ENCODE peak calls at places on chromosomes 16 and 17, in nine cellular contexts. One of them, this sample, is unnamed.
A peak's percentile ranks its signal among the peaks of the same experiment; 100 is the strongest.

GRCh38 chr17:61805399-61805798 is 57.9 kb downstream of the BRIP1 start:
- DNase-seq in endothelial cell: no peak
- DNase-seq in Panc1: no peak
- DNase-seq in progenitor cell of endocrine pancreas: no peak
- DNase-seq in GM23338: no peak
- DNase-seq in sigmoid colon: no peak
- DNase-seq in cardiac muscle cell: peak; percentile 28
- DNase-seq in colonic mucosa: no peak
- DNase-seq in GM20000: no peak
- DNase-seq in this sample: no peak

GRCh38 chr17:2337152-2337810 is at the start of gene SGSM2:
- DNase-seq in endothelial cell: peak; percentile 64
- DNase-seq in Panc1: no peak
- DNase-seq in progenitor cell of endocrine pancreas: peak; percentile 69
- DNase-seq in GM23338: peak; percentile 51
- DNase-seq in sigmoid colon: peak; percentile 85
- DNase-seq in cardiac muscle cell: peak; percentile 63
- DNase-seq in colonic mucosa: peak; percentile 60
- DNase-seq in GM20000: peak; percentile 95
- DNase-seq in this sample: peak; percentile 50

GRCh38 chr17:60077672-60078519 is 825 bp downstream of the HEATR6 start:
- DNase-seq in endothelial cell: no peak
- DNase-seq in Panc1: no peak
- DNase-seq in progenitor cell of endocrine pancreas: no peak
- DNase-seq in GM23338: no peak
- DNase-seq in sigmoid colon: no peak
- DNase-seq in cardiac muscle cell: peak; percentile 51
- DNase-seq in colonic mucosa: no peak
- DNase-seq in GM20000: peak; percentile 39
- DNase-seq in this sample: no peak

GRCh38 chr16:61829631-61830030 is 206.6 kb downstream of the CDH8 start:
- DNase-seq in endothelial cell: no peak
- DNase-seq in Panc1: no peak
- DNase-seq in progenitor cell of endocrine pancreas: no peak
- DNase-seq in GM23338: no peak
- DNase-seq in sigmoid colon: no peak
- DNase-seq in cardiac muscle cell: no peak
- DNase-seq in colonic mucosa: no peak
- DNase-seq in GM20000: no peak
- DNase-seq in this sample: no peak

GRCh38 chr16:60642956-60643355 is 1393.3 kb downstream of the CDH8 start:
- DNase-seq in endothelial cell: no peak
- DNase-seq in Panc1: no peak
- DNase-seq in progenitor cell of endocrine pancreas: no peak
- DNase-seq in GM23338: no peak
- DNase-seq in sigmoid colon: no peak
- DNase-seq in cardiac muscle cell: no peak
- DNase-seq in colonic mucosa: no peak
- DNase-seq in GM20000: no peak
- DNase-seq in this sample: no peak

GRCh38 chr17:73591278-73592078 is 52.8 kb downstream of the SDK2 start:
- DNase-seq in endothelial cell: no peak
- DNase-seq in Panc1: no peak
- DNase-seq in progenitor cell of endocrine pancreas: no peak
- DNase-seq in GM23338: no peak
- DNase-seq in sigmoid colon: no peak
- DNase-seq in cardiac muscle cell: no peak
- DNase-seq in colonic mucosa: no peak
- DNase-seq in GM20000: peak; percentile 56
- DNase-seq in this sample: no peak

GRCh38 chr17:69512946-69513345 is 98.4 kb downstream of the MAP2K6 start:
- DNase-seq in endothelial cell: no peak
- DNase-seq in Panc1: no peak
- DNase-seq in progenitor cell of endocrine pancreas: no peak
- DNase-seq in GM23338: no peak
- DNase-seq in sigmoid colon: no peak
- DNase-seq in cardiac muscle cell: no peak
- DNase-seq in colonic mucosa: no peak
- DNase-seq in GM20000: no peak
- DNase-seq in this sample: no peak

GRCh38 chr16:22007159-22007508 is 777 bp upstream of the MOSMO start:
- DNase-seq in endothelial cell: no peak
- DNase-seq in Panc1: no peak
- DNase-seq in progenitor cell of endocrine pancreas: no peak
- DNase-seq in GM23338: no peak
- DNase-seq in sigmoid colon: no peak
- DNase-seq in cardiac muscle cell: no peak
- DNase-seq in colonic mucosa: no peak
- DNase-seq in GM20000: peak; percentile 27
- DNase-seq in this sample: no peak

GRCh38 chr16:83835972-83836566 is 28.3 kb downstream of the HSBP1 start:
- DNase-seq in endothelial cell: no peak
- DNase-seq in Panc1: no peak
- DNase-seq in progenitor cell of endocrine pancreas: no peak
- DNase-seq in GM23338: no peak
- DNase-seq in sigmoid colon: no peak
- DNase-seq in cardiac muscle cell: peak; percentile 84
- DNase-seq in colonic mucosa: no peak
- DNase-seq in GM20000: no peak
- DNase-seq in this sample: no peak

GRCh38 chr17:78960945-78961344 is 18.8 kb downstream of the LGALS3BP start:
- DNase-seq in endothelial cell: no peak
- DNase-seq in Panc1: no peak
- DNase-seq in progenitor cell of endocrine pancreas: no peak
- DNase-seq in GM23338: no peak
- DNase-seq in sigmoid colon: no peak
- DNase-seq in cardiac muscle cell: peak; percentile 47
- DNase-seq in colonic mucosa: no peak
- DNase-seq in GM20000: no peak
- DNase-seq in this sample: no peak

GRCh38 chr16:88566158-88566557 is 4.0 kb upstream of the ZC3H18 start:
- DNase-seq in endothelial cell: no peak
- DNase-seq in Panc1: no peak
- DNase-seq in progenitor cell of endocrine pancreas: no peak
- DNase-seq in GM23338: peak; percentile 36
- DNase-seq in sigmoid colon: no peak
- DNase-seq in cardiac muscle cell: peak; percentile 33
- DNase-seq in colonic mucosa: no peak
- DNase-seq in GM20000: no peak
- DNase-seq in this sample: peak; percentile 24

GRCh38 chr16:64478258-64478906 is 643.5 kb downstream of the CDH11 start:
- DNase-seq in endothelial cell: no peak
- DNase-seq in Panc1: no peak
- DNase-seq in progenitor cell of endocrine pancreas: no peak
- DNase-seq in GM23338: no peak
- DNase-seq in sigmoid colon: no peak
- DNase-seq in cardiac muscle cell: peak; percentile 71
- DNase-seq in colonic mucosa: no peak
- DNase-seq in GM20000: no peak
- DNase-seq in this sample: no peak

GRCh38 chr16:88738167-88739084 is 32.1 kb downstream of the CTU2 start:
- DNase-seq in endothelial cell: no peak
- DNase-seq in Panc1: no peak
- DNase-seq in progenitor cell of endocrine pancreas: no peak
- DNase-seq in GM23338: no peak
- DNase-seq in sigmoid colon: no peak
- DNase-seq in cardiac muscle cell: no peak
- DNase-seq in colonic mucosa: no peak
- DNase-seq in GM20000: no peak
- DNase-seq in this sample: no peak

GRCh38 chr16:324201-324450 is 28.4 kb downstream of the AXIN1 start:
- DNase-seq in endothelial cell: no peak
- DNase-seq in Panc1: no peak
- DNase-seq in progenitor cell of endocrine pancreas: no peak
- DNase-seq in GM23338: no peak
- DNase-seq in sigmoid colon: no peak
- DNase-seq in cardiac muscle cell: no peak
- DNase-seq in colonic mucosa: no peak
- DNase-seq in GM20000: no peak
- DNase-seq in this sample: no peak

GRCh38 chr17:71438631-71439146 is 682.1 kb upstream of the SOX9 start:
- DNase-seq in endothelial cell: no peak
- DNase-seq in Panc1: peak; percentile 95
- DNase-seq in progenitor cell of endocrine pancreas: no peak
- DNase-seq in GM23338: no peak
- DNase-seq in sigmoid colon: no peak
- DNase-seq in cardiac muscle cell: peak; percentile 80
- DNase-seq in colonic mucosa: no peak
- DNase-seq in GM20000: no peak
- DNase-seq in this sample: peak; percentile 45

GRCh38 chr17:79811036-79811887 is 14.4 kb upstream of the CBX8 start:
- DNase-seq in endothelial cell: peak; percentile 70
- DNase-seq in Panc1: no peak
- DNase-seq in progenitor cell of endocrine pancreas: peak; percentile 56
- DNase-seq in GM23338: peak; percentile 65
- DNase-seq in sigmoid colon: peak; percentile 68
- DNase-seq in cardiac muscle cell: no peak
- DNase-seq in colonic mucosa: no peak
- DNase-seq in GM20000: peak; percentile 81
- DNase-seq in this sample: peak; percentile 66

GRCh38 chr17:68759343-68760140 is 158.4 kb upstream of the FAM20A start:
- DNase-seq in endothelial cell: peak; percentile 75
- DNase-seq in Panc1: peak; percentile 58
- DNase-seq in progenitor cell of endocrine pancreas: peak; percentile 60
- DNase-seq in GM23338: peak; percentile 97
- DNase-seq in sigmoid colon: peak; percentile 94
- DNase-seq in cardiac muscle cell: peak; percentile 96
- DNase-seq in colonic mucosa: peak; percentile 90
- DNase-seq in GM20000: peak; percentile 77
- DNase-seq in this sample: peak; percentile 83

GRCh38 chr17:74532115-74532514 is 840 bp upstream of the CD300LB start:
- DNase-seq in endothelial cell: no peak
- DNase-seq in Panc1: no peak
- DNase-seq in progenitor cell of endocrine pancreas: no peak
- DNase-seq in GM23338: peak; percentile 86
- DNase-seq in sigmoid colon: peak; percentile 71
- DNase-seq in cardiac muscle cell: no peak
- DNase-seq in colonic mucosa: peak; percentile 48
- DNase-seq in GM20000: no peak
- DNase-seq in this sample: no peak

GRCh38 chr17:43350888-43351361 is 47.9 kb upstream of the ARL4D start:
- DNase-seq in endothelial cell: no peak
- DNase-seq in Panc1: no peak
- DNase-seq in progenitor cell of endocrine pancreas: no peak
- DNase-seq in GM23338: no peak
- DNase-seq in sigmoid colon: no peak
- DNase-seq in cardiac muscle cell: no peak
- DNase-seq in colonic mucosa: no peak
- DNase-seq in GM20000: no peak
- DNase-seq in this sample: no peak

GRCh38 chr17:43352579-43352978 is 46.2 kb upstream of the ARL4D start:
- DNase-seq in endothelial cell: no peak
- DNase-seq in Panc1: no peak
- DNase-seq in progenitor cell of endocrine pancreas: no peak
- DNase-seq in GM23338: no peak
- DNase-seq in sigmoid colon: no peak
- DNase-seq in cardiac muscle cell: no peak
- DNase-seq in colonic mucosa: no peak
- DNase-seq in GM20000: no peak
- DNase-seq in this sample: no peak

GRCh38 chr17:43351686-43352085 is 47.1 kb upstream of the ARL4D start:
- DNase-seq in endothelial cell: no peak
- DNase-seq in Panc1: no peak
- DNase-seq in progenitor cell of endocrine pancreas: no peak
- DNase-seq in GM23338: no peak
- DNase-seq in sigmoid colon: no peak
- DNase-seq in cardiac muscle cell: no peak
- DNase-seq in colonic mucosa: no peak
- DNase-seq in GM20000: no peak
- DNase-seq in this sample: no peak

GRCh38 chr17:43353364-43353763 is 45.4 kb upstream of the ARL4D start:
- DNase-seq in endothelial cell: no peak
- DNase-seq in Panc1: no peak
- DNase-seq in progenitor cell of endocrine pancreas: no peak
- DNase-seq in GM23338: no peak
- DNase-seq in sigmoid colon: no peak
- DNase-seq in cardiac muscle cell: no peak
- DNase-seq in colonic mucosa: no peak
- DNase-seq in GM20000: no peak
- DNase-seq in this sample: no peak

DNA sequence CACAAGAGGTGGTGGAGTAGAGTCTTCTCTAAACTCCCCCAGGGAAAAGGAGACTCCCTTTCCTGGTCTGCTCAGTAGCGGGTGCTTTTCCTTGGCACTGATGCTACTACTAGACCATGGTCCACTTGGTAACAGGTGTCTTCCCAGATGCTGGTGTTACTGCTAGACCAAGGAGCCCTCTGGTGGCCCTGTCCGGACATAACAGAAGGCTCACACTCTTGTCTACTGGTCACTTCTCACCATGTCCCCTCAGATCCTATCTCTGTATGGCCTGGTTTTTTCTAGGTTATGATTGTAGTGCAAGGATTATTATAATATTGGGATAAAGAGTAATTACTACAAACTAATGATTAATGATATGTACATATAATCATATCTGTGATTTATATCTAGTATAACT is 49.7 kb upstream of the ARL4D start:
- DNase-seq in endothelial cell: no peak
- DNase-seq in Panc1: no peak
- DNase-seq in progenitor cell of endocrine pancreas: no peak
- DNase-seq in GM23338: no peak
- DNase-seq in sigmoid colon: no peak
- DNase-seq in cardiac muscle cell: no peak
- DNase-seq in colonic mucosa: no peak
- DNase-seq in GM20000: no peak
- DNase-seq in this sample: no peak
- TF ChIP-seq CTCF in endothelial cell: no peak
- TF ChIP-seq CTCF in Panc1: peak; percentile 11
- TF ChIP-seq CTCF in progenitor cell of endocrine pancreas: no peak
- TF ChIP-seq CTCF in GM23338: peak; percentile 48
- TF ChIP-seq CTCF in sigmoid colon: no peak
- TF ChIP-seq CTCF in cardiac muscle cell: no peak
- TF ChIP-seq CTCF in colonic mucosa: no peak
- TF ChIP-seq CTCF in GM20000: no peak
- TF ChIP-seq CTCF in this sample: no peak

GRCh38 chr16:4377573-4378146 is 6.0 kb downstream of the VASN start:
- DNase-seq in endothelial cell: no peak
- DNase-seq in Panc1: no peak
- DNase-seq in progenitor cell of endocrine pancreas: no peak
- DNase-seq in GM23338: peak; percentile 74
- DNase-seq in sigmoid colon: no peak
- DNase-seq in cardiac muscle cell: no peak
- DNase-seq in colonic mucosa: no peak
- DNase-seq in GM20000: no peak
- DNase-seq in this sample: no peak
- TF ChIP-seq CTCF in endothelial cell: no peak
- TF ChIP-seq CTCF in Panc1: no peak
- TF ChIP-seq CTCF in progenitor cell of endocrine pancreas: peak; percentile 48
- TF ChIP-seq CTCF in GM23338: peak; percentile 41
- TF ChIP-seq CTCF in sigmoid colon: no peak
- TF ChIP-seq CTCF in cardiac muscle cell: peak; percentile 4
- TF ChIP-seq CTCF in colonic mucosa: no peak
- TF ChIP-seq CTCF in GM20000: no peak
- TF ChIP-seq CTCF in this sample: peak; percentile 29

GRCh38 chr16:69236319-69236718 is 49.4 kb downstream of the SNTB2 start:
- DNase-seq in endothelial cell: no peak
- DNase-seq in Panc1: no peak
- DNase-seq in progenitor cell of endocrine pancreas: no peak
- DNase-seq in GM23338: no peak
- DNase-seq in sigmoid colon: no peak
- DNase-seq in cardiac muscle cell: no peak
- DNase-seq in colonic mucosa: no peak
- DNase-seq in GM20000: no peak
- DNase-seq in this sample: no peak
- TF ChIP-seq CTCF in endothelial cell: no peak
- TF ChIP-seq CTCF in Panc1: no peak
- TF ChIP-seq CTCF in progenitor cell of endocrine pancreas: no peak
- TF ChIP-seq CTCF in GM23338: no peak
- TF ChIP-seq CTCF in sigmoid colon: no peak
- TF ChIP-seq CTCF in cardiac muscle cell: no peak
- TF ChIP-seq CTCF in colonic mucosa: no peak
- TF ChIP-seq CTCF in GM20000: no peak
- TF ChIP-seq CTCF in this sample: no peak

GRCh38 chr16:59192551-59193199 is 458.6 kb upstream of the GOT2 start:
- DNase-seq in endothelial cell: peak; percentile 59
- DNase-seq in Panc1: no peak
- DNase-seq in progenitor cell of endocrine pancreas: no peak
- DNase-seq in GM23338: peak; percentile 91
- DNase-seq in sigmoid colon: no peak
- DNase-seq in cardiac muscle cell: no peak
- DNase-seq in colonic mucosa: peak; percentile 19
- DNase-seq in GM20000: peak; percentile 10
- DNase-seq in this sample: peak; percentile 37
- TF ChIP-seq CTCF in endothelial cell: peak; percentile 70
- TF ChIP-seq CTCF in Panc1: peak; percentile 28
- TF ChIP-seq CTCF in progenitor cell of endocrine pancreas: peak; percentile 53
- TF ChIP-seq CTCF in GM23338: peak; percentile 72
- TF ChIP-seq CTCF in sigmoid colon: no peak
- TF ChIP-seq CTCF in cardiac muscle cell: peak; percentile 9
- TF ChIP-seq CTCF in colonic mucosa: no peak
- TF ChIP-seq CTCF in GM20000: peak; percentile 25
- TF ChIP-seq CTCF in this sample: peak; percentile 27

This sample was measured in Calu3.